ENCODE peak calls at places on chromosomes 1 and 21, in eight cellular contexts. N is NCI-H1105; Q is foreskin fibroblast; Y is neural progenitor cell; B is naive thymus-derived CD8-positive, alpha-beta T cell; L is spleen; V is NCI-H2171; K is activated CD4-positive, CD25-positive, alpha-beta regulatory T cell. F is an unnamed sample.

GRCh38 chr1:19096036-19096833 is 113.8 kb downstream of the UBR4 start:
- DNase-seq in N (no peak), K (no peak), V (no peak), L (no peak), Y (peak; percentile 61), Q (no peak), B (peak; percentile 24), F (peak; percentile 31)

GRCh38 chr1:31912839-31913239 is 25.3 kb downstream of the PTP4A2 start:
- DNase-seq in K (no peak), V (no peak), B (no peak), Y (no peak), L (no peak), N (no peak), Q (no peak), F (no peak)

GRCh38 chr1:221327954-221328353 is 413.9 kb downstream of the DUSP10 start:
- DNase-seq in V (no peak), L (no peak), N (peak; percentile 99), K (no peak), B (no peak), Y (no peak), Q (peak; percentile 15), F (no peak)

GRCh38 chr1:165747632-165748452 is 20.8 kb downstream of the TMCO1 start:
- DNase-seq in Y (no peak), L (no peak), B (no peak), V (no peak), Q (no peak), K (no peak), N (no peak), F (no peak)

GRCh38 chr1:91712981-91713841 is 172.7 kb downstream of the TGFBR3 start:
- DNase-seq in Y (no peak), L (no peak), B (no peak), V (no peak), N (no peak), Q (peak; percentile 67), K (no peak), F (no peak)

GRCh38 chr1:65170511-65171142 is 22.6 kb downstream of the AK4 start:
- DNase-seq in Q (peak; percentile 86), K (no peak), Y (no peak), V (no peak), B (no peak), N (no peak), L (no peak), F (no peak)

GRCh38 chr21:32457360-32457840 is 44.9 kb downstream of the EVA1C start:
- DNase-seq in V (no peak), B (no peak), Y (no peak), Q (peak; percentile 56), K (no peak), L (peak; percentile 67), N (no peak), F (no peak)

GRCh38 chr1:31866450-31866801 is 50.6 kb upstream of the SPOCD1 start:
- DNase-seq in Q (no peak), Y (no peak), N (no peak), K (no peak), V (no peak), L (no peak), B (no peak), F (no peak)

GRCh38 chr1:56390540-56390867 is 188.9 kb downstream of the PLPP3 start:
- DNase-seq in V (no peak), N (no peak), Q (no peak), L (no peak), K (no peak), Y (no peak), B (no peak), F (no peak)

GRCh38 chr21:25806053-25806452 is 71.3 kb downstream of the GABPA start:
- DNase-seq in K (no peak), N (no peak), Q (no peak), V (no peak), B (no peak), L (no peak), Y (no peak), F (no peak)

GRCh38 chr1:94237291-94238226 is at the start of gene ARHGAP29:
- DNase-seq in L (peak; percentile 93), B (peak; percentile 39), V (peak; percentile 47), K (no peak), N (peak; percentile 85), Q (peak; percentile 93), Y (peak; percentile 95), F (peak; percentile 96)

GRCh38 chr1:200980873-200981272 is 42.6 kb downstream of the KIF21B start:
- DNase-seq in V (no peak), B (no peak), Q (no peak), N (no peak), Y (no peak), L (peak; percentile 67), K (no peak), F (no peak)

GRCh38 chr1:231683439-231684165 is 57.0 kb downstream of the DISC1 start:
- DNase-seq in B (no peak), V (no peak), Y (no peak), N (no peak), L (no peak), Q (peak; percentile 44), K (no peak), F (no peak)

GRCh38 chr1:169486281-169486904 is 649 bp upstream of the SLC19A2 start:
- DNase-seq in V (no peak), Q (peak; percentile 77), K (no peak), B (no peak), L (no peak), Y (no peak), N (no peak), F (no peak)

GRCh38 chr1:109564189-109564878 is 15.9 kb downstream of the GNAI3 start:
- DNase-seq in B (no peak), Q (no peak), L (no peak), Y (no peak), V (no peak), N (no peak), K (no peak), F (no peak)

GRCh38 chr1:9825101-9826074 is 1.6 kb upstream of the CLSTN1 start:
- DNase-seq in Q (peak; percentile 74), Y (peak; percentile 39), N (peak; percentile 7), B (peak; percentile 43), L (peak; percentile 72), K (no peak), V (no peak), F (no peak)

GRCh38 chr1:150066838-150067183 is 765 bp upstream of the VPS45 start:
- DNase-seq in Y (peak; percentile 79), Q (no peak), B (peak; percentile 38), N (peak; percentile 89), K (no peak), V (peak; percentile 69), L (peak; percentile 85), F (peak; percentile 76)

GRCh38 chr1:228546541-228547463 is 59.6 kb downstream of the RNF187 start:
- DNase-seq in L (peak; percentile 9), V (no peak), B (no peak), N (no peak), Y (no peak), K (no peak), Q (no peak), F (no peak)

GRCh38 chr1:212401838-212402582 is 12.7 kb downstream of the PACC1 start:
- DNase-seq in Q (peak; percentile 73), K (no peak), N (no peak), Y (no peak), V (no peak), B (no peak), L (no peak), F (no peak)

GRCh38 chr1:154325583-154326545 is 539 bp downstream of the ATP8B2 start:
- DNase-seq in Q (peak; percentile 95), L (peak; percentile 86), Y (peak; percentile 92), V (no peak), B (peak; percentile 27), K (no peak), N (no peak), F (peak; percentile 79)

GRCh38 chr1:24018611-24019580 is 38.8 kb upstream of the SRSF10 start:
- DNase-seq in Q (peak; percentile 100), K (no peak), Y (peak; percentile 76), N (peak; percentile 4), V (no peak), B (no peak), L (no peak), F (peak; percentile 68)

GRCh38 chr1:161185282-161185682 is 8.0 kb upstream of the B4GALT3 start:
- DNase-seq in Y (no peak), L (peak; percentile 88), K (no peak), V (peak; percentile 81), Q (peak; percentile 78), B (peak; percentile 90), N (no peak), F (no peak)

GRCh38 chr1:57067863-57068262 is 102.0 kb upstream of the C8B start:
- DNase-seq in B (no peak), Y (peak; percentile 18), V (no peak), Q (no peak), N (peak; percentile 1), L (no peak), K (no peak), F (no peak)

GRCh38 chr1:89975540-89976125 is 19.3 kb upstream of the ZNF326 start:
- DNase-seq in V (no peak), Y (no peak), K (no peak), N (no peak), L (no peak), Q (no peak), B (no peak), F (no peak)

GRCh38 chr1:201937624-201938212 is 8.6 kb downstream of the LMOD1 start:
- DNase-seq in Q (peak; percentile 55), V (no peak), N (no peak), Y (no peak), K (no peak), L (no peak), B (no peak), F (no peak)

GRCh38 chr1:174967845-174968705 is 31.7 kb upstream of the CACYBP start:
- DNase-seq in K (no peak), L (no peak), Q (no peak), N (no peak), Y (no peak), B (peak; percentile 47), V (no peak), F (no peak)

GRCh38 chr21:45404726-45405270 is at the start of gene COL18A1:
- DNase-seq in L (peak; percentile 80), Y (peak; percentile 90), K (no peak), B (no peak), N (peak; percentile 55), V (peak; percentile 42), Q (peak; percentile 73), F (peak; percentile 84)

GRCh38 chr1:150808134-150808533 is at the start of gene CTSK:
- DNase-seq in L (no peak), B (no peak), Q (peak; percentile 83), N (no peak), Y (no peak), K (no peak), V (no peak), F (no peak)

GRCh38 chr1:106121728-106122127 is 934.7 kb upstream of the PRMT6 start:
- DNase-seq in L (no peak), Y (no peak), N (no peak), B (no peak), K (no peak), V (no peak), Q (no peak), F (no peak)

GRCh38 chr1:201164645-201165044 is 10.4 kb upstream of the TMEM9 start:
- DNase-seq in N (no peak), V (no peak), L (no peak), Q (no peak), B (no peak), K (no peak), Y (no peak), F (no peak)

GRCh38 chr21:35149698-35150097 is 100.6 kb upstream of the RUNX1 start:
- DNase-seq in K (no peak), Q (peak; percentile 62), Y (no peak), V (no peak), N (no peak), L (no peak), B (no peak), F (no peak)

GRCh38 chr1:215777370-215777925 is 210.3 kb downstream of the KCTD3 start:
- DNase-seq in V (no peak), B (no peak), N (no peak), L (no peak), Y (no peak), Q (peak; percentile 30), K (no peak), F (no peak)

GRCh38 chr1:233105225-233105624 is 154.8 kb downstream of the NTPCR start:
- DNase-seq in K (no peak), L (no peak), B (no peak), Q (peak; percentile 26), Y (no peak), N (no peak), V (no peak), F (no peak)

GRCh38 chr1:230156536-230156935 is 89.5 kb downstream of the GALNT2 start:
- DNase-seq in N (no peak), K (no peak), L (no peak), Y (no peak), B (no peak), V (no peak), Q (no peak), F (no peak)